ENCODE peak calls at places on chromosomes 12 and 14, in four cellular contexts. P is AG09309, M is heart right ventricle, V is mammary epithelial cell. A is an unnamed sample.

GRCh38 chr12:92362785-92363184 is 217.1 kb upstream of the BTG1 start:
- DNase-seq in V (no peak), M (no peak), P (no peak), A (no peak)

GRCh38 chr14:103233328-103233727 is 100.7 kb upstream of the EIF5 start:
- DNase-seq in M (no peak), P (no peak), V (no peak), A (no peak)

GRCh38 chr12:128323115-128323514 is 56.1 kb downstream of the TMEM132C start:
- DNase-seq in P (no peak), M (no peak), V (no peak), A (no peak)

GRCh38 chr12:65891987-65892481 is 67.8 kb downstream of the HMGA2 start:
- DNase-seq in M (peak; percentile 82), P (peak; percentile 99), V (peak; percentile 97), A (no peak)

GRCh38 chr14:32940066-32940651 is 1.5 kb downstream of the NPAS3 start:
- DNase-seq in P (no peak), M (no peak), V (no peak), A (no peak)

GRCh38 chr14:22594156-22594716 is 3.9 kb upstream of the ABHD4 start:
- DNase-seq in V (no peak), P (no peak), M (no peak), A (no peak)

GRCh38 chr14:20603813-20604212 is 12.6 kb upstream of the RNASE12 start:
- DNase-seq in M (no peak), P (no peak), V (no peak), A (no peak)

GRCh38 chr12:110498984-110499706 is 2.8 kb downstream of the VPS29 start:
- DNase-seq in M (no peak), V (peak; percentile 53), P (peak; percentile 25), A (no peak)

GRCh38 chr14:60151715-60152114 is 13.5 kb downstream of the DHRS7 start:
- DNase-seq in M (peak; percentile 51), P (peak; percentile 87), V (peak; percentile 84), A (no peak)

GRCh38 chr14:103157969-103158368 is 34.7 kb downstream of the TNFAIP2 start:
- DNase-seq in P (no peak), V (no peak), M (no peak), A (no peak)

GRCh38 chr12:21892341-21892740 is 48.9 kb downstream of the ABCC9 start:
- DNase-seq in P (no peak), V (no peak), M (no peak), A (no peak)

GRCh38 chr14:26849514-26849913 is 251.7 kb upstream of the NOVA1 start:
- DNase-seq in P (no peak), V (no peak), M (no peak), A (no peak)

GRCh38 chr14:77649326-77649725 is 32.9 kb upstream of the SPTLC2 start:
- DNase-seq in V (no peak), M (no peak), P (no peak), A (no peak)

GRCh38 chr12:109728921-109729836 is 15.6 kb downstream of the FAM222A start:
- DNase-seq in P (no peak), V (peak; percentile 13), M (no peak), A (no peak)

GRCh38 chr12:106766393-106766826 is 8.1 kb upstream of the RIC8B start:
- DNase-seq in V (no peak), M (peak; percentile 44), P (no peak), A (no peak)

GRCh38 chr12:20547788-20548575 is 147.2 kb upstream of the SLCO1C1 start:
- DNase-seq in V (no peak), P (no peak), M (peak; percentile 34), A (no peak)

GRCh38 chr12:13307143-13307831 is 110.8 kb downstream of the EMP1 start:
- DNase-seq in P (no peak), M (no peak), V (no peak), A (no peak)

GRCh38 chr12:19428261-19428660 is 11.0 kb upstream of the AEBP2 start:
- DNase-seq in V (no peak), M (no peak), P (no peak), A (no peak)

GRCh38 chr14:50347521-50347920 is 35.4 kb downstream of the DMAC2L start:
- DNase-seq in M (no peak), V (peak; percentile 84), P (no peak), A (no peak)

GRCh38 chr12:104729610-104730446 is 228.3 kb downstream of the SLC41A2 start:
- DNase-seq in M (no peak), V (no peak), P (no peak), A (no peak)

GRCh38 chr12:2826721-2827515 is 7.9 kb downstream of the NRIP2 start:
- DNase-seq in M (no peak), V (no peak), P (no peak), A (no peak)

GRCh38 chr12:72574138-72574537 is 302.0 kb downstream of the TRHDE start:
- DNase-seq in M (no peak), P (no peak), V (no peak), A (no peak)

GRCh38 chr12:117472983-117473382 is 111.6 kb upstream of the NOS1 start:
- DNase-seq in M (no peak), P (no peak), V (no peak), A (peak; percentile 63)

GRCh38 chr14:100904307-100905019 is 941 bp upstream of the RTL1 start:
- DNase-seq in V (no peak), M (no peak), P (no peak), A (peak; percentile 68)

GRCh38 chr14:100907240-100907639 is 3.7 kb upstream of the RTL1 start:
- DNase-seq in P (no peak), V (no peak), M (no peak), A (no peak)

GRCh38 chr14:100905166-100905565 is 1.6 kb upstream of the RTL1 start:
- DNase-seq in M (no peak), V (no peak), P (no peak), A (no peak)

GRCh38 chr14:100903672-100904185 is at the start of gene RTL1:
- DNase-seq in P (no peak), M (no peak), V (no peak), A (no peak)

DNA sequence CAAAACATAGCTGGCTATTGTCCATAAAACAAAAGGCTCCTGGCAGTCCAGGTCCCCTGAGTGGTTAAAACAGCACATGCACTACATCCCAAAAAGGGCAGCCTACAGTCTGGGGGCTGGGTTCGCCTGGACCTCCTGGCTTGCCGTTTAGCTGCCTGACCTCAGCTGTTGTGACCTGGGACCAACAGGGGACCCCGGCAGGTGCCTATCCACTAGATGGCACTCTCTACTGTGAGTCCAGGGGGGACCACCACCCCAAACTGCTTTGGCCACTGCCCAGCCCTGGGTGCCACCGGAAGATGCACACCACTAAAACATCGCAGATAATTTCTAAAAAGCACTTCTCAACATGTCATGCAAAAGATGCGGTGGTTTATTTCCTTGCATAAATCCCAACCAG is 2.9 kb upstream of the RTL1 start:
- DNase-seq in P (no peak), M (no peak), V (no peak), A (no peak)
- TF ChIP-seq CTCF in P (no peak), M (no peak), V (no peak), A (peak; percentile 46)

GRCh38 chr12:94650143-94651056 is at the start of gene TMCC3:
- DNase-seq in M (peak; percentile 22), P (no peak), V (peak; percentile 68), A (peak; percentile 41)
- TF ChIP-seq CTCF in M (no peak), P (no peak), V (no peak), A (peak; percentile 10)

GRCh38 chr12:119230804-119231203 is 52.1 kb downstream of the HSPB8 start:
- DNase-seq in M (no peak), P (no peak), V (no peak), A (no peak)

GRCh38 chr12:119239040-119239439 is 60.3 kb downstream of the HSPB8 start:
- DNase-seq in V (no peak), P (no peak), M (no peak), A (no peak)

GRCh38 chr12:119231774-119232173 is 53.0 kb downstream of the HSPB8 start:
- DNase-seq in P (no peak), M (no peak), V (no peak), A (no peak)

GRCh38 chr12:119236372-119236771 is 57.6 kb downstream of the HSPB8 start:
- DNase-seq in M (no peak), V (no peak), P (no peak), A (no peak)

DNA sequence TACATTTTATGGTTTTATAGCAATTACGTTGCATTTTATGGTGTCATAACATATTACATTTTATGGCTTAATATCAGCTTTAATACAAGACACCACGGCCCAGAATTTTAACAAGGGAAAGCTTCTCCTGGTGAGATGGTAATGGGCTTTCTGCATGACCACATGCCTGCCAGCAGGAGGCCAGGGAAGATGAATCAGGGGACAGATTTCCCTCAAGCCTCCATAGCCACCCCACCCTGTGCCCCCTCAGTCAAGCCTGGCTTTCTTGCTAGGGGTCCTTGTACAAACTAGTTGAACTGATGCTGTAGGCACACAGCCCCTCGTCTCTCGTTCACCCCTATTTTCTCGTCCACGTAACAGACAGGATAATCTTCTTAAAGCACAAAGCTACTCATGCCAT is 56.6 kb downstream of the HSPB8 start:
- DNase-seq in P (no peak), V (no peak), M (no peak), A (no peak)
- TF ChIP-seq CTCF in P (no peak), V (no peak), M (peak; percentile 16), A (peak; percentile 61)

DNA sequence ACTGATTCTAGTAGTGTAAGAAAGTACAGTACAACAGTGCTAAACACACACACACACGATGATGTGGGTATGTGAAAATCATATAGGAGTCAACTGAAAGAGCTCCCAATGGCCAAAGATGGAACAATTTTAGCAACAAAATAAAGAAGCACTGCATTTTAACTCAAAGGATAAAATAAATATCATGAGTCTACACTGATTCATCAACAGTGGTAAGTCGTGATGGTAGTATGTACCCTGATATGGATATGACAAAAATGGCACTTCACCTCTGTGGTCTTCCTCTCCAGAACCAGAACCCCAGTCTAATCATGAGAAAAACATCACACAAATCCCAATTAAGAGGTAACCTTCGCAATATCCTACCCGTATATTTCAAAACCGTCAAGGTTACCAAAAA is 41.4 kb upstream of the TBPL2 start:
- DNase-seq in M (no peak), V (no peak), P (no peak), A (no peak)
- TF ChIP-seq CTCF in M (no peak), V (no peak), P (no peak), A (no peak)

GRCh38 chr12:56126732-56127239 is 1.3 kb upstream of the ESYT1 start:
- DNase-seq in M (no peak), P (no peak), V (no peak), A (no peak)
- TF ChIP-seq CTCF in M (no peak), P (no peak), V (no peak), A (no peak)

DNA sequence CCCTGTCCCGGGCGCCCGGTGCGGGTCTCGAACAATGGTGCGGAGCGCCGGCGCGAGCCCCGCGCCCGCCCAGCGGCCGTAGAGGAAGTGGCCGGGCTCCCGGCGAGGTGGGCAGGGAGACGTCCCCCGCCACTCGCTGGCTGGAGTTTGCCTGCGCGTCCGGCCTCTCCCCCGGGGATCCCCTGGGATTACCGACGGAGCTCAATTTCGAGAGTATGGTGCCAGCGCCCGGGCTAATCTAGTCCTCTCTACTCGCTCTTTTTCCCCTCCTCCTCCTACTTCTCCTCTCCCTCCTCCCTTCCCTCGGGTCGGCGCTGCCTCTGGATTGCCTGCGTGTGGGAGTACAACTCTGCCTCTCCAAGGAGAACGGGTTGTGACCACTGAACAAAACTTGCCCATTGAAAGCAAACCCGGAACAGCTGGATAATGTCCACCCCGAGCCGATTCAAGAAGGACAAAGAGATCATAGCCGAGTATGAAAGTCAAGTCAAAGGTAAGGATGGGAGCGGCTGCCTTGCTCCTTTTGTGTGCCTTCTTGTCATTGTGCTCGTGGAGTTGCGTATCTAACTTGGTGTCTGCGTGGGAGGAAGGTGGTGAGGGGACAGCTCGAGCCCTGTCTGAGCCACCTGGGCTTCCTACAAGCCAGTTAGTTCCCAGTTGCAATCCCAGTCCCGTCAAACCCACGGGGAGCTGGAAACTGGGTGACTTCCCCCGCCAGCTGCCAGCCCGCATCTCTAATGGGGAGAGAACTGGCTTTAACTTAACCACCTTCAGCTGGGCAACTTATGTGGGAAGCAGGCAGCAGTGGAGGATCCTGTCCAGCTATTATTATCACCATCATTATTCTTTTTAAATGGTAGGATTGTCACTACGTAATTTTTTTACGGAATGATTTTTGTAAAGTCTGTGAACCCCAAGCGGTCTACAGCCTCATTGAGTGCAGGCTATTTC is at the start of gene SRGAP1:
- DNase-seq in P (peak; percentile 29), M (peak; percentile 68), V (peak; percentile 67), A (peak; percentile 48)
- TF ChIP-seq CTCF in P (peak; percentile 4), M (no peak), V (no peak), A (no peak)